ENCODE peak calls at places on chromosomes 11 and 22, in nine cellular contexts. Q is NCI-H748 treated with DMSO at 0.1 percent for 48 hours; D is non-pigmented ciliary epithelial cell; H is KBM-7; U is GOT3; W is progenitor cell of endocrine pancreas; J is NCI-H1417; Y is stimulated activated CD4-positive, alpha-beta T cell treated with anti-CD3 and anti-CD28 coated beads, Interleukin-2, amount 100 ng/mL, for 48 hours; P is posterior cingulate gyrus. R is an unnamed sample.

GRCh38 chr11:46246514-46246913 is 30.9 kb upstream of the CREB3L1 start:
- DNase-seq in U (no peak), D (no peak), Q (no peak), W (no peak), J (no peak), Y (no peak), H (no peak), P (no peak), R (no peak)

GRCh38 chr22:44665115-44665514 is 36.9 kb upstream of the PRR5 start:
- DNase-seq in Q (no peak), W (no peak), U (no peak), D (no peak), J (no peak), Y (no peak), P (no peak), H (peak; percentile 47), R (no peak)

GRCh38 chr11:130449996-130450419 is 1.6 kb downstream of the ADAMTS15 start:
- DNase-seq in Q (no peak), U (peak; percentile 11), H (no peak), W (peak; percentile 53), J (peak; percentile 25), P (peak; percentile 39), D (no peak), Y (no peak), R (no peak)

GRCh38 chr11:111833524-111833923 is 37.9 kb downstream of the ALG9 start:
- DNase-seq in J (no peak), D (no peak), Y (no peak), W (no peak), H (no peak), U (no peak), Q (no peak), P (no peak), R (no peak)

GRCh38 chr22:48900626-48901025 is 927.0 kb downstream of the BRD1 start:
- DNase-seq in Y (no peak), D (no peak), J (no peak), W (no peak), Q (no peak), P (no peak), U (no peak), H (no peak), R (no peak)

GRCh38 chr11:130915556-130916237 is 582 bp downstream of the SNX19 start:
- DNase-seq in W (peak; percentile 14), D (no peak), Y (no peak), U (no peak), Q (no peak), P (no peak), J (no peak), H (no peak), R (no peak)

GRCh38 chr11:122192634-122193245 is 76.7 kb upstream of the BLID start:
- DNase-seq in H (no peak), D (no peak), J (no peak), W (no peak), P (no peak), U (no peak), Y (no peak), Q (no peak), R (no peak)

GRCh38 chr11:2096001-2096918 is 42.9 kb downstream of the IGF2 start:
- DNase-seq in J (no peak), P (no peak), Q (no peak), Y (no peak), H (no peak), W (no peak), D (no peak), U (no peak), R (no peak)